ENCODE peak calls at places on chromosomes 12 and 14, in nine cellular contexts. One of them, this sample, is unnamed.

GRCh38 chr12:89051065-89051677 is 301.1 kb downstream of the DUSP6 start:
- DNase-seq in AG04450: peak
- DNase-seq in T-helper 1 cell: no peak
- DNase-seq in testis: peak
- DNase-seq in NCI-H524: peak
- DNase-seq in A549: peak
- DNase-seq in naive thymus-derived CD4-positive, alpha-beta T cell: peak
- DNase-seq in NCI-H1694: peak
- DNase-seq in CMK: peak
- DNase-seq in this sample: peak

GRCh38 chr14:74302160-74302628 is 540 bp downstream of the ABCD4 start:
- DNase-seq in naive thymus-derived CD4-positive, alpha-beta T cell: peak
- DNase-seq in A549: peak
- DNase-seq in T-helper 1 cell: no peak
- DNase-seq in AG04450: no peak
- DNase-seq in NCI-H1694: peak
- DNase-seq in testis: no peak
- DNase-seq in NCI-H524: peak
- DNase-seq in CMK: no peak
- DNase-seq in this sample: peak

GRCh38 chr12:130651188-130651587 is 64.9 kb downstream of the RIMBP2 start:
- DNase-seq in T-helper 1 cell: no peak
- DNase-seq in AG04450: no peak
- DNase-seq in CMK: no peak
- DNase-seq in testis: no peak
- DNase-seq in naive thymus-derived CD4-positive, alpha-beta T cell: no peak
- DNase-seq in NCI-H1694: no peak
- DNase-seq in NCI-H524: peak
- DNase-seq in A549: no peak
- DNase-seq in this sample: no peak

GRCh38 chr12:46198913-46199312 is 69.9 kb downstream of the SLC38A1 start:
- DNase-seq in NCI-H524: no peak
- DNase-seq in A549: no peak
- DNase-seq in NCI-H1694: no peak
- DNase-seq in AG04450: no peak
- DNase-seq in T-helper 1 cell: no peak
- DNase-seq in testis: no peak
- DNase-seq in CMK: no peak
- DNase-seq in naive thymus-derived CD4-positive, alpha-beta T cell: no peak
- DNase-seq in this sample: no peak

GRCh38 chr14:69844171-69844570 is 35.0 kb upstream of the SMOC1 start:
- DNase-seq in AG04450: no peak
- DNase-seq in A549: no peak
- DNase-seq in naive thymus-derived CD4-positive, alpha-beta T cell: no peak
- DNase-seq in NCI-H1694: no peak
- DNase-seq in testis: no peak
- DNase-seq in CMK: no peak
- DNase-seq in T-helper 1 cell: no peak
- DNase-seq in NCI-H524: no peak
- DNase-seq in this sample: no peak

GRCh38 chr14:93941293-93941910 is 14.3 kb downstream of the FAM181A start:
- DNase-seq in NCI-H524: peak
- DNase-seq in AG04450: peak
- DNase-seq in NCI-H1694: peak
- DNase-seq in CMK: no peak
- DNase-seq in testis: no peak
- DNase-seq in A549: no peak
- DNase-seq in T-helper 1 cell: no peak
- DNase-seq in naive thymus-derived CD4-positive, alpha-beta T cell: no peak
- DNase-seq in this sample: peak

GRCh38 chr12:22190969-22191368 is 143.5 kb downstream of the ST8SIA1 start:
- DNase-seq in AG04450: no peak
- DNase-seq in T-helper 1 cell: no peak
- DNase-seq in NCI-H524: no peak
- DNase-seq in NCI-H1694: no peak
- DNase-seq in testis: no peak
- DNase-seq in naive thymus-derived CD4-positive, alpha-beta T cell: no peak
- DNase-seq in CMK: no peak
- DNase-seq in A549: no peak
- DNase-seq in this sample: no peak

GRCh38 chr14:102525213-102526143 is 15.9 kb upstream of the ANKRD9 start:
- DNase-seq in naive thymus-derived CD4-positive, alpha-beta T cell: peak
- DNase-seq in AG04450: no peak
- DNase-seq in T-helper 1 cell: no peak
- DNase-seq in CMK: no peak
- DNase-seq in NCI-H524: peak
- DNase-seq in testis: peak
- DNase-seq in A549: peak
- DNase-seq in NCI-H1694: peak
- DNase-seq in this sample: no peak

GRCh38 chr14:32190713-32191112 is 11.1 kb upstream of the RNU6-7 start:
- DNase-seq in testis: no peak
- DNase-seq in A549: peak
- DNase-seq in NCI-H1694: no peak
- DNase-seq in NCI-H524: no peak
- DNase-seq in CMK: no peak
- DNase-seq in naive thymus-derived CD4-positive, alpha-beta T cell: no peak
- DNase-seq in T-helper 1 cell: no peak
- DNase-seq in AG04450: no peak
- DNase-seq in this sample: no peak

GRCh38 chr12:106082216-106083175 is 56.3 kb downstream of the NUAK1 start:
- DNase-seq in NCI-H1694: no peak
- DNase-seq in testis: no peak
- DNase-seq in NCI-H524: no peak
- DNase-seq in T-helper 1 cell: no peak
- DNase-seq in A549: no peak
- DNase-seq in AG04450: no peak
- DNase-seq in naive thymus-derived CD4-positive, alpha-beta T cell: no peak
- DNase-seq in CMK: no peak
- DNase-seq in this sample: no peak

GRCh38 chr14:20332946-20333782 is at the start of gene CCNB1IP1:
- DNase-seq in naive thymus-derived CD4-positive, alpha-beta T cell: peak
- DNase-seq in testis: peak
- DNase-seq in AG04450: peak
- DNase-seq in NCI-H1694: peak
- DNase-seq in CMK: peak
- DNase-seq in A549: peak
- DNase-seq in T-helper 1 cell: no peak
- DNase-seq in NCI-H524: peak
- DNase-seq in this sample: peak

GRCh38 chr12:41213648-41214047 is 25.5 kb downstream of the PDZRN4 start:
- DNase-seq in NCI-H524: no peak
- DNase-seq in A549: no peak
- DNase-seq in T-helper 1 cell: no peak
- DNase-seq in AG04450: no peak
- DNase-seq in testis: no peak
- DNase-seq in NCI-H1694: no peak
- DNase-seq in naive thymus-derived CD4-positive, alpha-beta T cell: no peak
- DNase-seq in CMK: no peak
- DNase-seq in this sample: no peak

GRCh38 chr14:49427117-49427516 is 159.1 kb downstream of the RPS29 start:
- DNase-seq in NCI-H1694: no peak
- DNase-seq in naive thymus-derived CD4-positive, alpha-beta T cell: no peak
- DNase-seq in CMK: no peak
- DNase-seq in A549: no peak
- DNase-seq in testis: no peak
- DNase-seq in T-helper 1 cell: no peak
- DNase-seq in AG04450: no peak
- DNase-seq in NCI-H524: peak
- DNase-seq in this sample: no peak

GRCh38 chr14:80872645-80873044 is 68.9 kb downstream of the CEP128 start:
- DNase-seq in A549: no peak
- DNase-seq in NCI-H524: no peak
- DNase-seq in CMK: no peak
- DNase-seq in testis: no peak
- DNase-seq in NCI-H1694: no peak
- DNase-seq in T-helper 1 cell: no peak
- DNase-seq in AG04450: no peak
- DNase-seq in naive thymus-derived CD4-positive, alpha-beta T cell: no peak
- DNase-seq in this sample: no peak

GRCh38 chr14:23043749-23044148 is 1.7 kb downstream of the PSMB11 start:
- DNase-seq in naive thymus-derived CD4-positive, alpha-beta T cell: no peak
- DNase-seq in A549: no peak
- DNase-seq in NCI-H1694: no peak
- DNase-seq in CMK: no peak
- DNase-seq in testis: no peak
- DNase-seq in AG04450: no peak
- DNase-seq in NCI-H524: no peak
- DNase-seq in T-helper 1 cell: no peak
- DNase-seq in this sample: no peak

GRCh38 chr12:104360988-104361707 is 57.6 kb downstream of the EID3 start:
- DNase-seq in T-helper 1 cell: no peak
- DNase-seq in NCI-H524: no peak
- DNase-seq in NCI-H1694: no peak
- DNase-seq in naive thymus-derived CD4-positive, alpha-beta T cell: no peak
- DNase-seq in A549: peak
- DNase-seq in testis: no peak
- DNase-seq in AG04450: no peak
- DNase-seq in CMK: no peak
- DNase-seq in this sample: no peak

GRCh38 chr12:65364021-65364420 is 85.5 kb downstream of the MSRB3 start:
- DNase-seq in CMK: no peak
- DNase-seq in naive thymus-derived CD4-positive, alpha-beta T cell: no peak
- DNase-seq in NCI-H1694: no peak
- DNase-seq in A549: no peak
- DNase-seq in T-helper 1 cell: no peak
- DNase-seq in AG04450: no peak
- DNase-seq in NCI-H524: no peak
- DNase-seq in testis: no peak
- DNase-seq in this sample: no peak

GRCh38 chr14:58813745-58814144 is 176.0 kb downstream of the DACT1 start:
- DNase-seq in A549: no peak
- DNase-seq in testis: no peak
- DNase-seq in AG04450: no peak
- DNase-seq in naive thymus-derived CD4-positive, alpha-beta T cell: no peak
- DNase-seq in T-helper 1 cell: no peak
- DNase-seq in CMK: no peak
- DNase-seq in NCI-H1694: no peak
- DNase-seq in NCI-H524: peak
- DNase-seq in this sample: no peak

GRCh38 chr14:74524076-74524812 is 30.7 kb downstream of the ISCA2 start:
- DNase-seq in testis: no peak
- DNase-seq in A549: no peak
- DNase-seq in naive thymus-derived CD4-positive, alpha-beta T cell: no peak
- DNase-seq in AG04450: no peak
- DNase-seq in NCI-H1694: no peak
- DNase-seq in T-helper 1 cell: no peak
- DNase-seq in CMK: no peak
- DNase-seq in NCI-H524: no peak
- DNase-seq in this sample: no peak

GRCh38 chr12:75666126-75666979 is 154.9 kb upstream of the KRR1 start:
- DNase-seq in T-helper 1 cell: no peak
- DNase-seq in NCI-H524: no peak
- DNase-seq in AG04450: no peak
- DNase-seq in testis: no peak
- DNase-seq in CMK: no peak
- DNase-seq in A549: peak
- DNase-seq in naive thymus-derived CD4-positive, alpha-beta T cell: no peak
- DNase-seq in NCI-H1694: no peak
- DNase-seq in this sample: peak

GRCh38 chr12:65414526-65414925 is 136.0 kb downstream of the MSRB3 start:
- DNase-seq in naive thymus-derived CD4-positive, alpha-beta T cell: no peak
- DNase-seq in NCI-H1694: no peak
- DNase-seq in testis: no peak
- DNase-seq in CMK: no peak
- DNase-seq in T-helper 1 cell: no peak
- DNase-seq in NCI-H524: no peak
- DNase-seq in A549: no peak
- DNase-seq in AG04450: no peak
- DNase-seq in this sample: no peak

GRCh38 chr12:22459872-22460490 is 84.4 kb downstream of the C2CD5 start:
- DNase-seq in A549: peak
- DNase-seq in AG04450: no peak
- DNase-seq in NCI-H524: peak
- DNase-seq in CMK: no peak
- DNase-seq in NCI-H1694: peak
- DNase-seq in testis: no peak
- DNase-seq in naive thymus-derived CD4-positive, alpha-beta T cell: peak
- DNase-seq in T-helper 1 cell: no peak
- DNase-seq in this sample: no peak

GRCh38 chr12:29066061-29066588 is 83.0 kb upstream of the FAR2 start:
- DNase-seq in testis: peak
- DNase-seq in CMK: no peak
- DNase-seq in A549: no peak
- DNase-seq in T-helper 1 cell: no peak
- DNase-seq in NCI-H524: no peak
- DNase-seq in AG04450: no peak
- DNase-seq in NCI-H1694: no peak
- DNase-seq in naive thymus-derived CD4-positive, alpha-beta T cell: no peak
- DNase-seq in this sample: no peak

GRCh38 chr14:81849714-81850113 is 316.1 kb upstream of the SEL1L start:
- DNase-seq in naive thymus-derived CD4-positive, alpha-beta T cell: no peak
- DNase-seq in T-helper 1 cell: no peak
- DNase-seq in NCI-H1694: no peak
- DNase-seq in A549: no peak
- DNase-seq in NCI-H524: no peak
- DNase-seq in AG04450: no peak
- DNase-seq in testis: no peak
- DNase-seq in CMK: peak
- DNase-seq in this sample: no peak

GRCh38 chr12:124549629-124550028 is 17.8 kb downstream of the NCOR2 start:
- DNase-seq in CMK: no peak
- DNase-seq in testis: no peak
- DNase-seq in A549: no peak
- DNase-seq in AG04450: no peak
- DNase-seq in NCI-H524: peak
- DNase-seq in T-helper 1 cell: no peak
- DNase-seq in NCI-H1694: no peak
- DNase-seq in naive thymus-derived CD4-positive, alpha-beta T cell: no peak
- DNase-seq in this sample: no peak

GRCh38 chr14:37413504-37414003 is 181.5 kb downstream of the FOXA1 start:
- DNase-seq in CMK: no peak
- DNase-seq in NCI-H524: no peak
- DNase-seq in AG04450: no peak
- DNase-seq in T-helper 1 cell: no peak
- DNase-seq in testis: no peak
- DNase-seq in A549: no peak
- DNase-seq in NCI-H1694: no peak
- DNase-seq in naive thymus-derived CD4-positive, alpha-beta T cell: no peak
- DNase-seq in this sample: no peak

This sample was measured in kidney epithelial cell.